ENCODE peak calls at places on chromosome 11, in eight cellular contexts. One of them, this sample, is unnamed.

GRCh38 chr11:36567684-36568083 is at the start of gene RAG1:
- DNase-seq in K562: no peak
- DNase-seq in retinal pigment epithelial cell: no peak
- DNase-seq in cardiac muscle cell: no peak
- DNase-seq in heart right ventricle: no peak
- DNase-seq in RWPE2: no peak
- DNase-seq in MM.1S: no peak
- DNase-seq in ovary: no peak
- DNase-seq in this sample: no peak

GRCh38 chr11:109435121-109435742 is 13.2 kb downstream of the C11orf87 start:
- DNase-seq in heart right ventricle: no peak
- DNase-seq in ovary: no peak
- DNase-seq in K562: no peak
- DNase-seq in MM.1S: no peak
- DNase-seq in cardiac muscle cell: no peak
- DNase-seq in RWPE2: no peak
- DNase-seq in retinal pigment epithelial cell: peak
- DNase-seq in this sample: no peak

GRCh38 chr11:21037836-21038235 is 368.4 kb downstream of the NELL1 start:
- DNase-seq in ovary: no peak
- DNase-seq in heart right ventricle: no peak
- DNase-seq in K562: no peak
- DNase-seq in cardiac muscle cell: no peak
- DNase-seq in retinal pigment epithelial cell: no peak
- DNase-seq in MM.1S: no peak
- DNase-seq in RWPE2: no peak
- DNase-seq in this sample: no peak

GRCh38 chr11:7896026-7896785 is 34.9 kb downstream of the OR10A6 start:
- DNase-seq in RWPE2: no peak
- DNase-seq in MM.1S: no peak
- DNase-seq in cardiac muscle cell: no peak
- DNase-seq in K562: no peak
- DNase-seq in ovary: peak
- DNase-seq in retinal pigment epithelial cell: no peak
- DNase-seq in heart right ventricle: no peak
- DNase-seq in this sample: no peak

GRCh38 chr11:123103326-123103980 is 41.5 kb upstream of the HSPA8 start:
- DNase-seq in cardiac muscle cell: peak
- DNase-seq in RWPE2: no peak
- DNase-seq in MM.1S: peak
- DNase-seq in heart right ventricle: peak
- DNase-seq in ovary: peak
- DNase-seq in retinal pigment epithelial cell: peak
- DNase-seq in K562: peak
- DNase-seq in this sample: peak

GRCh38 chr11:72807789-72808188 is 6.4 kb upstream of the ATG16L2 start:
- DNase-seq in heart right ventricle: no peak
- DNase-seq in K562: no peak
- DNase-seq in RWPE2: no peak
- DNase-seq in ovary: no peak
- DNase-seq in retinal pigment epithelial cell: no peak
- DNase-seq in MM.1S: no peak
- DNase-seq in cardiac muscle cell: no peak
- DNase-seq in this sample: no peak

GRCh38 chr11:1727088-1727690 is 23.2 kb downstream of the IFITM10 start:
- DNase-seq in RWPE2: no peak
- DNase-seq in ovary: no peak
- DNase-seq in MM.1S: no peak
- DNase-seq in cardiac muscle cell: no peak
- DNase-seq in K562: no peak
- DNase-seq in retinal pigment epithelial cell: no peak
- DNase-seq in heart right ventricle: no peak
- DNase-seq in this sample: no peak

GRCh38 chr11:1453611-1454386 is 32.8 kb downstream of the MOB2 start:
- DNase-seq in K562: peak
- DNase-seq in retinal pigment epithelial cell: no peak
- DNase-seq in RWPE2: no peak
- DNase-seq in heart right ventricle: no peak
- DNase-seq in cardiac muscle cell: peak
- DNase-seq in ovary: no peak
- DNase-seq in MM.1S: peak
- DNase-seq in this sample: no peak

GRCh38 chr11:77882396-77882795 is 61.5 kb downstream of the AAMDC start:
- DNase-seq in MM.1S: no peak
- DNase-seq in cardiac muscle cell: no peak
- DNase-seq in ovary: no peak
- DNase-seq in retinal pigment epithelial cell: no peak
- DNase-seq in K562: no peak
- DNase-seq in RWPE2: no peak
- DNase-seq in heart right ventricle: no peak
- DNase-seq in this sample: no peak

GRCh38 chr11:1942541-1943260 is 4.4 kb upstream of the MRPL23 start:
- DNase-seq in RWPE2: peak
- DNase-seq in ovary: peak
- DNase-seq in MM.1S: no peak
- DNase-seq in cardiac muscle cell: no peak
- DNase-seq in retinal pigment epithelial cell: no peak
- DNase-seq in heart right ventricle: no peak
- DNase-seq in K562: no peak
- DNase-seq in this sample: no peak

GRCh38 chr11:77069336-77069968 is 2.7 kb downstream of the CAPN5 start:
- DNase-seq in cardiac muscle cell: no peak
- DNase-seq in MM.1S: no peak
- DNase-seq in K562: no peak
- DNase-seq in retinal pigment epithelial cell: no peak
- DNase-seq in heart right ventricle: no peak
- DNase-seq in ovary: no peak
- DNase-seq in RWPE2: no peak
- DNase-seq in this sample: no peak

GRCh38 chr11:75154646-75155569 is 4.0 kb downstream of the SLCO2B1 start:
- DNase-seq in retinal pigment epithelial cell: no peak
- DNase-seq in ovary: no peak
- DNase-seq in cardiac muscle cell: no peak
- DNase-seq in RWPE2: no peak
- DNase-seq in K562: no peak
- DNase-seq in MM.1S: no peak
- DNase-seq in heart right ventricle: no peak
- DNase-seq in this sample: no peak

GRCh38 chr11:77351281-77351905 is 49.9 kb upstream of the GDPD4 start:
- DNase-seq in K562: no peak
- DNase-seq in cardiac muscle cell: no peak
- DNase-seq in retinal pigment epithelial cell: no peak
- DNase-seq in RWPE2: no peak
- DNase-seq in heart right ventricle: no peak
- DNase-seq in MM.1S: no peak
- DNase-seq in ovary: no peak
- DNase-seq in this sample: no peak

GRCh38 chr11:20029193-20029592 is 131.1 kb downstream of the DBX1 start:
- DNase-seq in cardiac muscle cell: peak
- DNase-seq in ovary: no peak
- DNase-seq in K562: no peak
- DNase-seq in MM.1S: no peak
- DNase-seq in RWPE2: no peak
- DNase-seq in retinal pigment epithelial cell: no peak
- DNase-seq in heart right ventricle: no peak
- DNase-seq in this sample: no peak

GRCh38 chr11:132077416-132077815 is 707.0 kb downstream of the NTM start:
- DNase-seq in ovary: no peak
- DNase-seq in K562: no peak
- DNase-seq in RWPE2: no peak
- DNase-seq in heart right ventricle: no peak
- DNase-seq in MM.1S: no peak
- DNase-seq in cardiac muscle cell: no peak
- DNase-seq in retinal pigment epithelial cell: no peak
- DNase-seq in this sample: no peak

GRCh38 chr11:32884770-32885384 is 7.7 kb upstream of the QSER1 start:
- DNase-seq in MM.1S: peak
- DNase-seq in heart right ventricle: no peak
- DNase-seq in ovary: no peak
- DNase-seq in RWPE2: no peak
- DNase-seq in cardiac muscle cell: peak
- DNase-seq in K562: peak
- DNase-seq in retinal pigment epithelial cell: no peak
- DNase-seq in this sample: no peak

GRCh38 chr11:14907411-14908213 is 15.6 kb upstream of the CYP2R1 start:
- DNase-seq in heart right ventricle: peak
- DNase-seq in cardiac muscle cell: peak
- DNase-seq in ovary: peak
- DNase-seq in MM.1S: peak
- DNase-seq in RWPE2: no peak
- DNase-seq in K562: peak
- DNase-seq in retinal pigment epithelial cell: no peak
- DNase-seq in this sample: no peak

GRCh38 chr11:119389611-119390254 is 8.2 kb upstream of the USP2 start:
- DNase-seq in retinal pigment epithelial cell: no peak
- DNase-seq in RWPE2: no peak
- DNase-seq in ovary: no peak
- DNase-seq in cardiac muscle cell: no peak
- DNase-seq in MM.1S: peak
- DNase-seq in heart right ventricle: no peak
- DNase-seq in K562: peak
- DNase-seq in this sample: no peak

GRCh38 chr11:3916962-3917361 is 61.5 kb downstream of the STIM1 start:
- DNase-seq in cardiac muscle cell: no peak
- DNase-seq in ovary: no peak
- DNase-seq in RWPE2: no peak
- DNase-seq in K562: no peak
- DNase-seq in MM.1S: no peak
- DNase-seq in heart right ventricle: no peak
- DNase-seq in retinal pigment epithelial cell: no peak
- DNase-seq in this sample: no peak

GRCh38 chr11:70082829-70083228 is 4.7 kb downstream of the ANO1 start:
- DNase-seq in RWPE2: no peak
- DNase-seq in retinal pigment epithelial cell: no peak
- DNase-seq in MM.1S: peak
- DNase-seq in heart right ventricle: no peak
- DNase-seq in ovary: no peak
- DNase-seq in cardiac muscle cell: no peak
- DNase-seq in K562: no peak
- DNase-seq in this sample: no peak

GRCh38 chr11:76596652-76597051 is 73.9 kb downstream of the LRRC32 start:
- DNase-seq in cardiac muscle cell: no peak
- DNase-seq in K562: no peak
- DNase-seq in RWPE2: no peak
- DNase-seq in ovary: no peak
- DNase-seq in heart right ventricle: peak
- DNase-seq in retinal pigment epithelial cell: no peak
- DNase-seq in MM.1S: no peak
- DNase-seq in this sample: no peak

DNA sequence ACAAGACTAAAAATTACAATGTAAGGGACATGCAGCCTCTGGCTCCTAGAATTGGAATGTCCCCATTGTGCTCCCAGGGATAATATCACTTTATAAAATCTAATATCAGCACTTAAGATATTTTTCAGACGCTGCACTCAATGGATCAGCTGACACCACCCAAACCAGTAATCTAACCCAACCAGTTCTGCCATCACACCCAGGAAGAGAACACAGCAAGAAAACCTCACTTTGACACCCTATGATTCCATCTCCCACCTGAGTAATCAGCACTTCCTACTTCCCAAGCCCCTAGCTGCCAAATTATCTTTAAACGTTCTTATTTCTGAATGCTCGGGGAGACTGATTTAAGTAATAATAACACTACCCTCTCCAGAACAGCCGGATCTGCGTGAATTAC is 2.6 kb downstream of the CASP4 start:
- DNase-seq in MM.1S: no peak
- DNase-seq in K562: no peak
- DNase-seq in retinal pigment epithelial cell: no peak
- DNase-seq in ovary: no peak
- DNase-seq in heart right ventricle: no peak
- DNase-seq in cardiac muscle cell: no peak
- DNase-seq in RWPE2: no peak
- DNase-seq in this sample: no peak
- H3K4me3 ChIP-seq in MM.1S: no peak
- H3K4me3 ChIP-seq in K562: no peak
- H3K4me3 ChIP-seq in retinal pigment epithelial cell: no peak
- H3K4me3 ChIP-seq in ovary: no peak
- H3K4me3 ChIP-seq in heart right ventricle: no peak
- H3K4me3 ChIP-seq in cardiac muscle cell: no peak
- H3K4me3 ChIP-seq in RWPE2: no peak
- H3K4me3 ChIP-seq in this sample: no peak

GRCh38 chr11:68753300-68753699 is 2.0 kb upstream of the TESMIN start:
- DNase-seq in heart right ventricle: no peak
- DNase-seq in cardiac muscle cell: no peak
- DNase-seq in ovary: no peak
- DNase-seq in MM.1S: no peak
- DNase-seq in K562: no peak
- DNase-seq in RWPE2: no peak
- DNase-seq in retinal pigment epithelial cell: no peak
- DNase-seq in this sample: no peak
- TF ChIP-seq CTCF in heart right ventricle: no peak
- TF ChIP-seq CTCF in cardiac muscle cell: no peak
- TF ChIP-seq CTCF in ovary: no peak
- TF ChIP-seq CTCF in MM.1S: peak
- TF ChIP-seq CTCF in K562: no peak
- TF ChIP-seq CTCF in RWPE2: no peak
- TF ChIP-seq CTCF in retinal pigment epithelial cell: no peak
- TF ChIP-seq CTCF in this sample: no peak

GRCh38 chr11:48036466-48036865 is 56.1 kb downstream of the PTPRJ start:
- DNase-seq in heart right ventricle: no peak
- DNase-seq in cardiac muscle cell: no peak
- DNase-seq in MM.1S: no peak
- DNase-seq in ovary: no peak
- DNase-seq in retinal pigment epithelial cell: no peak
- DNase-seq in K562: no peak
- DNase-seq in RWPE2: no peak
- DNase-seq in this sample: peak

GRCh38 chr11:48034926-48035876 is 54.8 kb downstream of the PTPRJ start:
- DNase-seq in cardiac muscle cell: no peak
- DNase-seq in K562: no peak
- DNase-seq in heart right ventricle: peak
- DNase-seq in MM.1S: no peak
- DNase-seq in ovary: no peak
- DNase-seq in RWPE2: no peak
- DNase-seq in retinal pigment epithelial cell: no peak
- DNase-seq in this sample: no peak

GRCh38 chr11:48036011-48036410 is 55.7 kb downstream of the PTPRJ start:
- DNase-seq in MM.1S: no peak
- DNase-seq in ovary: no peak
- DNase-seq in cardiac muscle cell: peak
- DNase-seq in heart right ventricle: no peak
- DNase-seq in RWPE2: no peak
- DNase-seq in K562: no peak
- DNase-seq in retinal pigment epithelial cell: no peak
- DNase-seq in this sample: no peak

GRCh38 chr11:48031602-48032001 is 51.2 kb downstream of the PTPRJ start:
- DNase-seq in RWPE2: no peak
- DNase-seq in cardiac muscle cell: no peak
- DNase-seq in K562: no peak
- DNase-seq in heart right ventricle: no peak
- DNase-seq in ovary: no peak
- DNase-seq in MM.1S: no peak
- DNase-seq in retinal pigment epithelial cell: no peak
- DNase-seq in this sample: no peak

GRCh38 chr11:48033918-48034341 is 53.6 kb downstream of the PTPRJ start:
- DNase-seq in K562: no peak
- DNase-seq in ovary: no peak
- DNase-seq in MM.1S: no peak
- DNase-seq in retinal pigment epithelial cell: no peak
- DNase-seq in cardiac muscle cell: no peak
- DNase-seq in RWPE2: no peak
- DNase-seq in heart right ventricle: no peak
- DNase-seq in this sample: no peak
- H3K4me3 ChIP-seq in K562: no peak
- H3K4me3 ChIP-seq in ovary: no peak
- H3K4me3 ChIP-seq in MM.1S: no peak
- H3K4me3 ChIP-seq in retinal pigment epithelial cell: no peak
- H3K4me3 ChIP-seq in cardiac muscle cell: no peak
- H3K4me3 ChIP-seq in RWPE2: no peak
- H3K4me3 ChIP-seq in heart right ventricle: no peak
- H3K4me3 ChIP-seq in this sample: no peak

GRCh38 chr11:65086809-65087208 is 2.8 kb downstream of the ZFPL1 start:
- DNase-seq in retinal pigment epithelial cell: no peak
- DNase-seq in cardiac muscle cell: no peak
- DNase-seq in ovary: no peak
- DNase-seq in MM.1S: no peak
- DNase-seq in RWPE2: no peak
- DNase-seq in heart right ventricle: no peak
- DNase-seq in K562: no peak
- DNase-seq in this sample: no peak
- TF ChIP-seq CTCF in retinal pigment epithelial cell: no peak
- TF ChIP-seq CTCF in cardiac muscle cell: no peak
- TF ChIP-seq CTCF in ovary: no peak
- TF ChIP-seq CTCF in MM.1S: no peak
- TF ChIP-seq CTCF in RWPE2: no peak
- TF ChIP-seq CTCF in heart right ventricle: no peak
- TF ChIP-seq CTCF in K562: no peak
- TF ChIP-seq CTCF in this sample: no peak

This sample was measured in AG04449.